ENCODE peak calls at places on chromosomes 5 and 9, in four cellular contexts. Y is A549, I is HepG2, N is aorta. E is an unnamed sample.

GRCh38 chr5:10684303-10685086 is 76.5 kb downstream of the DAP start:
- ATAC-seq in N (no peak), Y (no peak), I (peak; percentile 31), E (no peak)

GRCh38 chr5:158938181-158938580 is 161.5 kb downstream of the EBF1 start:
- ATAC-seq in N (no peak), Y (no peak), I (no peak), E (no peak)

GRCh38 chr5:143968071-143968878 is 156.3 kb downstream of the HMHB1 start:
- ATAC-seq in I (peak; percentile 48), N (no peak), Y (peak; percentile 87), E (peak; percentile 51)

GRCh38 chr9:123120953-123121352 is 87.5 kb downstream of the GPR21 start:
- ATAC-seq in Y (no peak), I (no peak), N (no peak), E (no peak)

GRCh38 chr5:4879075-4879474 is 261.1 kb upstream of the ADAMTS16 start:
- ATAC-seq in N (no peak), Y (peak; percentile 12), I (no peak), E (no peak)

GRCh38 chr5:106376522-106376921 is 1294.2 kb downstream of the EFNA5 start:
- ATAC-seq in N (no peak), I (no peak), Y (no peak), E (no peak)

GRCh38 chr5:165370233-165370632 is 1864.8 kb downstream of the MAT2B start:
- ATAC-seq in I (no peak), Y (no peak), N (no peak), E (no peak)

GRCh38 chr9:116450378-116451139 is 236.5 kb upstream of the TRIM32 start:
- ATAC-seq in Y (no peak), I (no peak), N (no peak), E (no peak)

GRCh38 chr5:142939884-142940283 is 169.7 kb downstream of the ARHGAP26 start:
- ATAC-seq in Y (no peak), I (no peak), N (no peak), E (no peak)

GRCh38 chr5:174096619-174097018 is 51.1 kb downstream of the NSG2 start:
- ATAC-seq in N (no peak), I (no peak), Y (no peak), E (no peak)

GRCh38 chr5:25850581-25850980 is 1187.8 kb downstream of the CDH9 start:
- ATAC-seq in N (no peak), I (no peak), Y (peak; percentile 79), E (no peak)

GRCh38 chr9:136310273-136311030 is 6.6 kb upstream of the CCDC187 start:
- ATAC-seq in I (no peak), N (no peak), Y (no peak), E (no peak)

GRCh38 chr9:131660466-131661405 is 79.1 kb downstream of the RAPGEF1 start:
- ATAC-seq in I (no peak), N (no peak), Y (no peak), E (no peak)

GRCh38 chr9:26292943-26293342 is 599.7 kb downstream of the CAAP1 start:
- ATAC-seq in N (no peak), I (no peak), Y (peak; percentile 82), E (no peak)

GRCh38 chr5:115262066-115262404 is 642 bp downstream of the PGGT1B start:
- ATAC-seq in Y (peak; percentile 54), I (peak; percentile 53), N (peak; percentile 15), E (no peak)

GRCh38 chr5:116536279-116537161 is 38.1 kb downstream of the SEMA6A start:
- ATAC-seq in I (peak; percentile 77), N (no peak), Y (no peak), E (no peak)

GRCh38 chr5:55441107-55441771 is 93.5 kb downstream of the PLPP1 start:
- ATAC-seq in N (no peak), Y (no peak), I (peak; percentile 26), E (no peak)

GRCh38 chr5:109695005-109695926 is 5.5 kb downstream of the MAN2A1 start:
- ATAC-seq in I (no peak), Y (no peak), N (no peak), E (no peak)

GRCh38 chr5:91095786-91096380 is 287.2 kb downstream of the ARRDC3 start:
- ATAC-seq in Y (no peak), N (no peak), I (no peak), E (no peak)

GRCh38 chr9:92482336-92482735 is at the start of gene ASPN:
- ATAC-seq in N (peak; percentile 62), I (no peak), Y (no peak), E (no peak)

GRCh38 chr5:101278011-101278687 is 375.1 kb upstream of the ST8SIA4 start:
- ATAC-seq in Y (peak; percentile 77), N (no peak), I (no peak), E (no peak)

GRCh38 chr5:16791036-16791705 is 144.9 kb downstream of the MYO10 start:
- ATAC-seq in I (peak; percentile 44), Y (peak; percentile 54), N (peak; percentile 62), E (peak; percentile 36)

GRCh38 chr9:135879619-135880018 is 27.7 kb downstream of the CAMSAP1 start:
- ATAC-seq in I (no peak), N (no peak), Y (no peak), E (no peak)

GRCh38 chr9:3506164-3506563 is 19.6 kb downstream of the RFX3 start:
- ATAC-seq in I (no peak), N (peak; percentile 54), Y (no peak), E (no peak)

GRCh38 chr5:113232246-113232645 is 202.5 kb downstream of the TSSK1B start:
- ATAC-seq in Y (no peak), N (peak; percentile 51), I (no peak), E (peak; percentile 80)

GRCh38 chr5:58207076-58207475 is 252.8 kb downstream of the PLK2 start:
- ATAC-seq in I (no peak), N (no peak), Y (no peak), E (no peak)

GRCh38 chr5:139131062-139131856 is 66.9 kb downstream of the SIL1 start:
- ATAC-seq in I (no peak), Y (peak; percentile 36), N (peak; percentile 71), E (peak; percentile 70)
- H3K4me1 ChIP-seq in I (no peaks in the 10 kb centered on the region), Y (peaks cover 5% of the 10 kb centered on the region), N (peaks cover 7% of the 10 kb centered on the region), E (peaks cover 74% of the 10 kb centered on the region)

GRCh38 chr5:131279209-131279608 is 15.4 kb downstream of the CDC42SE2 start:
- ATAC-seq in Y (no peak), N (no peak), I (no peak), E (no peak)
- H3K4me1 ChIP-seq in Y (peaks cover 46% of the 10 kb centered on the region), N (no peaks in the 10 kb centered on the region), I (peaks cover 35% of the 10 kb centered on the region), E (no peaks in the 10 kb centered on the region)

GRCh38 chr9:127572961-127573727 is 38.9 kb upstream of the STXBP1 start:
- ATAC-seq in Y (no peak), N (no peak), I (no peak), E (no peak)

GRCh38 chr9:127568618-127568970 is 43.5 kb upstream of the STXBP1 start:
- ATAC-seq in Y (peak; percentile 17), N (no peak), I (peak; percentile 59), E (peak; percentile 6)

GRCh38 chr9:127569819-127570401 is 42.2 kb upstream of the STXBP1 start:
- ATAC-seq in I (peak; percentile 26), Y (peak; percentile 27), N (no peak), E (no peak)

GRCh38 chr9:127568971-127569818 is 42.9 kb upstream of the STXBP1 start:
- ATAC-seq in Y (peak; percentile 72), N (peak; percentile 90), I (peak; percentile 57), E (peak; percentile 83)

GRCh38 chr9:127570533-127571111 is 41.5 kb upstream of the STXBP1 start:
- ATAC-seq in I (no peak), Y (no peak), N (no peak), E (no peak)
- H3K4me1 ChIP-seq in I (peaks cover 72% of the 10 kb centered on the region), Y (peaks cover 75% of the 10 kb centered on the region), N (no peaks in the 10 kb centered on the region), E (peaks cover 83% of the 10 kb centered on the region)

GRCh38 chr9:112247090-112247489 is 72.0 kb upstream of the SUSD1 start:
- ATAC-seq in N (no peak), I (no peak), Y (no peak), E (no peak)
- H3K4me1 ChIP-seq in N (no peaks in the 10 kb centered on the region), I (no peaks in the 10 kb centered on the region), Y (peaks cover 25% of the 10 kb centered on the region), E (no peaks in the 10 kb centered on the region)

GRCh38 chr9:87713278-87713989 is 12.5 kb upstream of the CTSL start:
- ATAC-seq in I (no peak), N (peak; percentile 94), Y (peak; percentile 93), E (peak; percentile 97)
- H3K4me1 ChIP-seq in I (peaks cover 49% of the 10 kb centered on the region), N (no peaks in the 10 kb centered on the region), Y (peaks cover 55% of the 10 kb centered on the region), E (no peaks in the 10 kb centered on the region)

GRCh38 chr9:124754289-124754688 is 16.8 kb downstream of the NR6A1 start:
- ATAC-seq in Y (peak; percentile 90), I (peak; percentile 74), N (no peak), E (no peak)
- H3K4me1 ChIP-seq in Y (peaks cover 33% of the 10 kb centered on the region), I (peaks cover 76% of the 10 kb centered on the region), N (no peaks in the 10 kb centered on the region), E (no peaks in the 10 kb centered on the region)

DNA sequence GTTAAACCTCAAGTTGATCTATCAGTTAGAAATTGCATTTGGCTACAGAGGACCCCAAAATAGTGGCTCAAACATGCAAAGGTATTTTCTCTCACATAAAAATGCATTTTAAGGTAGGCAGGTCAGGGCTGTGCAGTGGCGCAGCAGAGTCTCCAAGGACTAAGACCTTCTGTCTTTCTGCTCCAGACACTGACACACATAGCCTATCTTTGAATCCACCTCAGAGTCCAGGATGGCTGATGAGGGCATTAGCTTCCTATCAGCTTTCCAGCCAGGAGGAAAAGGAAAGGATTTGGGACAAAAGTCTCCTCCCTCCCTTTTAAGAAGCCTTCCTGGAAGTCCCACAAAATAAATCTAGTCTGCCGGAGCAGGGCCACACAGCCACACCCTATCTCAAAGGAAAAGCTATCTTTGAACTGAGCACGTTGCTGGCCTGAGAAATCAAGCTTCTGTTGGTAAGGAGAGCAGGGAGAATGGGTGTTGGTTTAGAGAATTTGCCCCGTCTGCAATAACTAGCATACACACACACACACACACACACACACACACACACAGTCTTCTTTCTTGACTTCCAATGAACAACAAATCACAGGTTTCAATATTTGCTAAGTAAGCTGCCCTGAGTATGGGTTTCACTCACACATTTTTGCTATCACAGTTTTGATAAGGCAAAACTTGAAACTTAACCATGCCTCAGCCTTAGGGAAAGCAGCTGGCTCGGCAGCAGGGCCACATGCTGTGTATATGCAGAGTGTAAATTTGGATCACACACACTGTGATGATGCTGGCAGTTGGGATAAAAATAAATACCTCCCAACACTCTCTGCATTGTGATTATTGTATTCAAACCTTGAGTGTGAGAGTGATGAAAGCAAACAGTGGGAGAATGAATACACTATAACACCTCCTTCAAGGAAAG is 116.6 kb upstream of the MAP3K1 start:
- ATAC-seq in N (no peak), I (no peak), Y (no peak), E (no peak)
- H3K4me1 ChIP-seq in N (no peaks in the 10 kb centered on the region), I (peaks cover 7% of the 10 kb centered on the region), Y (no peaks in the 10 kb centered on the region), E (peaks cover 2% of the 10 kb centered on the region)

GRCh38 chr5:140238756-140239155 is 63.8 kb downstream of the CYSTM1 start:
- ATAC-seq in I (no peak), Y (no peak), N (no peak), E (no peak)
- H3K4me1 ChIP-seq in I (peaks cover 39% of the 10 kb centered on the region), Y (peaks cover 21% of the 10 kb centered on the region), N (no peaks in the 10 kb centered on the region), E (peaks cover 4% of the 10 kb centered on the region)

E was measured in gastroesophageal sphincter.